ENCODE peak calls at places on chromosomes 6 and 20, in nine cellular contexts. X, T, N, M, L, K, E, I and C are unnamed samples.
A peak's percentile ranks its signal among the peaks of the same experiment; 100 is the strongest.

GRCh38 chr20:15154070-15154469 is 816.7 kb upstream of the FLRT3 start:
- DNase-seq in X (no peak), T (no peak), N (no peak), M (no peak), L (no peak), K (no peak), E (no peak), I (no peak), C (no peak)

GRCh38 chr6:136526196-136526930 is 23.9 kb downstream of the MAP7 start:
- DNase-seq in X (peak; percentile 63), T (peak; percentile 27), N (peak; percentile 50), M (peak; percentile 82), L (no peak), K (peak; percentile 74), E (no peak), I (peak; percentile 49), C (peak; percentile 60)

GRCh38 chr6:108562503-108562993 is 1.8 kb downstream of the FOXO3 start:
- DNase-seq in X (peak; percentile 81), T (no peak), N (peak; percentile 81), M (peak; percentile 52), L (peak; percentile 74), K (peak; percentile 85), E (peak; percentile 65), I (peak; percentile 84), C (peak; percentile 64)

GRCh38 chr20:46359233-46359751 is 47.1 kb downstream of the ELMO2 start:
- DNase-seq in X (no peak), T (no peak), N (no peak), M (no peak), L (no peak), K (no peak), E (no peak), I (no peak), C (peak; percentile 10)

GRCh38 chr6:75147512-75147911 is 58.3 kb downstream of the COL12A1 start:
- DNase-seq in X (peak; percentile 81), T (no peak), N (no peak), M (no peak), L (no peak), K (no peak), E (no peak), I (no peak), C (no peak)

GRCh38 chr6:76490456-76490855 is 418.0 kb upstream of the IMPG1 start:
- DNase-seq in X (no peak), T (no peak), N (no peak), M (no peak), L (no peak), K (no peak), E (no peak), I (no peak), C (no peak)

GRCh38 chr6:33430991-33431879 is 11.4 kb downstream of the SYNGAP1 start:
- DNase-seq in X (peak; percentile 65), T (peak; percentile 74), N (no peak), M (peak; percentile 62), L (no peak), K (peak; percentile 63), E (peak; percentile 68), I (peak; percentile 67), C (no peak)

GRCh38 chr20:48025661-48026060 is 240.4 kb upstream of the SULF2 start:
- DNase-seq in X (no peak), T (no peak), N (no peak), M (no peak), L (no peak), K (peak; percentile 55), E (no peak), I (no peak), C (no peak)

GRCh38 chr20:23826541-23827018 is at the start of gene CST2:
- DNase-seq in X (no peak), T (no peak), N (no peak), M (peak; percentile 13), L (peak; percentile 59), K (no peak), E (no peak), I (no peak), C (no peak)

GRCh38 chr20:48313346-48313745 is 514.5 kb downstream of the PREX1 start:
- DNase-seq in X (no peak), T (no peak), N (no peak), M (no peak), L (no peak), K (no peak), E (no peak), I (no peak), C (no peak)

GRCh38 chr6:169156108-169156821 is 97.4 kb downstream of the THBS2 start:
- DNase-seq in X (peak; percentile 71), T (no peak), N (no peak), M (no peak), L (no peak), K (peak; percentile 88), E (no peak), I (no peak), C (no peak)

GRCh38 chr6:3071568-3071967 is 3.3 kb downstream of the RIPK1 start:
- DNase-seq in X (no peak), T (no peak), N (no peak), M (no peak), L (no peak), K (no peak), E (no peak), I (no peak), C (no peak)

GRCh38 chr6:3063733-3064700 is 4.3 kb upstream of the RIPK1 start:
- DNase-seq in X (peak; percentile 91), T (peak; percentile 76), N (peak; percentile 99), M (peak; percentile 87), L (peak; percentile 93), K (peak; percentile 97), E (peak; percentile 97), I (peak; percentile 94), C (peak; percentile 93)

GRCh38 chr6:3072798-3073197 is 4.5 kb downstream of the RIPK1 start:
- DNase-seq in X (no peak), T (no peak), N (no peak), M (no peak), L (no peak), K (peak; percentile 21), E (no peak), I (no peak), C (no peak)

GRCh38 chr6:3073382-3073781 is 5.1 kb downstream of the RIPK1 start:
- DNase-seq in X (no peak), T (no peak), N (no peak), M (no peak), L (no peak), K (no peak), E (no peak), I (no peak), C (no peak)

GRCh38 chr6:3068329-3069223 is at the start of gene RIPK1:
- DNase-seq in X (peak; percentile 84), T (peak; percentile 89), N (peak; percentile 94), M (peak; percentile 86), L (peak; percentile 93), K (peak; percentile 91), E (peak; percentile 97), I (peak; percentile 97), C (peak; percentile 89)
- TF ChIP-seq CTCF in X (peak; percentile 48), T (peak; percentile 40), N (no peak), M (no peak), L (no peak), K (peak; percentile 28), E (peak; percentile 9), I (peak; percentile 26), C (peak; percentile 11)

GRCh38 chr20:19789009-19789408 is 31.0 kb downstream of the RIN2 start:
- DNase-seq in X (no peak), T (no peak), N (no peak), M (peak; percentile 42), L (no peak), K (no peak), E (no peak), I (no peak), C (no peak)
- TF ChIP-seq CTCF in X (no peak), T (no peak), N (no peak), M (no peak), L (no peak), K (no peak), E (no peak), I (no peak), C (no peak)

DNA sequence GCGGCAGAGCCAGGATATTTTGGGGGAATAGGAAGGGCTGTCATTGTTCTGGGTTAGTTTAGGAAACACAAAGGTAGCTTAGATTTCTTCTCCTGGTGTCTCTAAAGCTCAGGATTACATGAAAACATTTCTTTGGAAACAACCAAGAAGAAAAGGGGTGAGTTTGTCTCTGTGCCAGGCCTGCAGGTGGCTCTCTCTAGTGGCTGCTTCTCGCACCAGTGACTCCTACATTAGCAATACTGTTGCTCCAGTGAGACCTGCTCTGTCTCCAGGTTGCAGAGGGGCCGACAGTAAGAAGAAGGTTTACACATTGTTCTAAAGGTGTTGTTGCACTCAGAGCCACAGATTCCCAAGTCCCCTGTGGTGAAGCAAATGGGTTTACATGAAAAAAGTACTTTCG is 104.6 kb upstream of the GLP1R start:
- DNase-seq in X (no peak), T (no peak), N (no peak), M (peak; percentile 1), L (no peak), K (no peak), E (no peak), I (no peak), C (no peak)
- TF ChIP-seq CTCF in X (no peak), T (no peak), N (no peak), M (no peak), L (no peak), K (no peak), E (no peak), I (no peak), C (no peak)

GRCh38 chr6:10479939-10480700 is 41.0 kb upstream of the GCNT2 start:
- DNase-seq in X (no peak), T (no peak), N (no peak), M (no peak), L (peak; percentile 8), K (no peak), E (no peak), I (no peak), C (no peak)

GRCh38 chr6:10472634-10473033 is 48.5 kb upstream of the GCNT2 start:
- DNase-seq in X (no peak), T (no peak), N (no peak), M (no peak), L (no peak), K (no peak), E (no peak), I (no peak), C (no peak)

GRCh38 chr6:10482636-10483257 is 38.4 kb upstream of the GCNT2 start:
- DNase-seq in X (no peak), T (no peak), N (no peak), M (no peak), L (no peak), K (no peak), E (no peak), I (no peak), C (no peak)

GRCh38 chr6:10481101-10481500 is 40.0 kb upstream of the GCNT2 start:
- DNase-seq in X (no peak), T (no peak), N (no peak), M (no peak), L (peak; percentile 10), K (no peak), E (no peak), I (no peak), C (no peak)

GRCh38 chr6:10478187-10479040 is 42.7 kb upstream of the GCNT2 start:
- DNase-seq in X (peak; percentile 42), T (no peak), N (no peak), M (peak; percentile 54), L (peak; percentile 8), K (peak; percentile 42), E (no peak), I (peak; percentile 59), C (no peak)
- TF ChIP-seq CTCF in X (peak; percentile 55), T (peak; percentile 69), N (peak; percentile 56), M (peak; percentile 66), L (peak; percentile 78), K (peak; percentile 39), E (peak; percentile 68), I (peak; percentile 80), C (peak; percentile 79)

GRCh38 chr6:84728602-84729001 is 35.8 kb downstream of the TBX18 start:
- DNase-seq in X (peak; percentile 11), T (no peak), N (no peak), M (peak; percentile 54), L (no peak), K (peak; percentile 40), E (no peak), I (peak; percentile 24), C (no peak)
- TF ChIP-seq CTCF in X (peak; percentile 27), T (no peak), N (no peak), M (no peak), L (peak; percentile 57), K (peak; percentile 55), E (peak; percentile 25), I (peak; percentile 21), C (peak; percentile 24)